ENCODE peak calls at places on chromosomes 16 and 17, in five cellular contexts. Q, U, M, F and V are unnamed samples.

GRCh38 chr16:58960034-58960433 is 225.9 kb upstream of the GOT2 start:
- DNase-seq in U (no peak), M (no peak), F (no peak), Q (no peak), V (no peak)

GRCh38 chr17:15886221-15886620 is 58.7 kb upstream of the ADORA2B start:
- DNase-seq in M (no peak), F (no peak), U (no peak), Q (no peak), V (no peak)

GRCh38 chr17:39604911-39605491 is 2.7 kb downstream of the NEUROD2 start:
- DNase-seq in Q (no peak), M (no peak), U (no peak), F (no peak), V (no peak)

GRCh38 chr16:46555981-46556380 is 65.2 kb downstream of the SHCBP1 start:
- DNase-seq in Q (no peak), F (no peak), U (no peak), M (no peak), V (no peak)

GRCh38 chr16:24203675-24204074 is 52.5 kb upstream of the CACNG3 start:
- DNase-seq in Q (no peak), U (no peak), M (no peak), F (no peak), V (no peak)

GRCh38 chr17:42937712-42938596 is 26.3 kb downstream of the AARSD1 start:
- DNase-seq in M (peak), U (peak), F (no peak), Q (no peak), V (no peak)

GRCh38 chr17:3754458-3755334 is 31.0 kb downstream of the HASPIN start:
- DNase-seq in U (no peak), M (no peak), Q (no peak), F (peak), V (no peak)

GRCh38 chr16:67803894-67804293 is 2.5 kb downstream of the RANBP10 start:
- DNase-seq in F (no peak), U (no peak), M (no peak), Q (no peak), V (no peak)

GRCh38 chr16:49462989-49463371 is 89.4 kb downstream of the C16orf78 start:
- DNase-seq in U (no peak), Q (no peak), M (no peak), F (no peak), V (no peak)

GRCh38 chr16:22370038-22370541 is 4.3 kb downstream of the CDR2 start:
- DNase-seq in F (no peak), M (peak), Q (peak), U (no peak), V (no peak)

GRCh38 chr17:57701121-57701520 is 44.0 kb downstream of the CCDC182 start:
- DNase-seq in U (no peak), M (no peak), Q (no peak), F (no peak), V (no peak)

GRCh38 chr17:39863244-39863917 is 731 bp downstream of the IKZF3 start:
- DNase-seq in Q (no peak), M (no peak), U (no peak), F (no peak), V (no peak)

GRCh38 chr17:45940826-45941225 is 46.5 kb downstream of the MAPT start:
- DNase-seq in U (no peak), M (no peak), F (no peak), Q (no peak), V (no peak)

GRCh38 chr16:77977336-77977735 is 45.0 kb upstream of the CLEC3A start:
- DNase-seq in M (no peak), U (no peak), Q (no peak), F (no peak), V (no peak)

GRCh38 chr16:66459878-66460277 is 32.8 kb downstream of the BEAN1 start:
- DNase-seq in Q (no peak), M (no peak), U (peak), F (no peak), V (no peak)

GRCh38 chr17:79218175-79218824 is 143.7 kb downstream of the ENGASE start:
- DNase-seq in F (no peak), U (no peak), M (no peak), Q (no peak), V (no peak)

GRCh38 chr16:53511403-53512280 is 8.6 kb upstream of the AKTIP start:
- DNase-seq in M (no peak), Q (no peak), U (no peak), F (no peak), V (no peak)

GRCh38 chr17:64546716-64547115 is 39.9 kb downstream of the CEP95 start:
- DNase-seq in F (no peak), Q (no peak), M (no peak), U (no peak), V (no peak)

GRCh38 chr17:8997994-8998628 is 23.2 kb upstream of the NTN1 start:
- DNase-seq in U (peak), M (peak), F (no peak), Q (no peak), V (no peak)

GRCh38 chr17:58320163-58320558 is 8.4 kb downstream of the TSPOAP1 start:
- DNase-seq in U (no peak), F (peak), M (no peak), Q (no peak), V (peak)

GRCh38 chr16:24736758-24737157 is 7.3 kb downstream of the TNRC6A start:
- DNase-seq in M (no peak), F (no peak), Q (no peak), U (no peak), V (no peak)

GRCh38 chr16:62068747-62069146 is 32.5 kb upstream of the CDH8 start:
- DNase-seq in F (no peak), M (no peak), Q (no peak), U (peak), V (no peak)

GRCh38 chr16:3748307-3748706 is 31.0 kb upstream of the TRAP1 start:
- DNase-seq in M (no peak), F (no peak), Q (no peak), U (no peak), V (no peak)

GRCh38 chr17:62859146-62859545 is 51.0 kb upstream of the MARCHF10 start:
- DNase-seq in U (no peak), M (peak), Q (no peak), F (no peak), V (no peak)

GRCh38 chr17:62134397-62134796 is 69.3 kb upstream of the MED13 start:
- DNase-seq in Q (no peak), U (no peak), F (no peak), M (peak), V (no peak)

GRCh38 chr16:54060599-54061355 is 225.8 kb downstream of the IRX3 start:
- DNase-seq in U (peak), M (no peak), F (no peak), Q (no peak), V (no peak)

GRCh38 chr17:39921323-39921722 is 2.9 kb upstream of the GSDMB start:
- DNase-seq in F (no peak), U (no peak), Q (no peak), M (no peak), V (no peak)

GRCh38 chr16:67883872-67884261 is 818 bp upstream of the NRN1L start:
- DNase-seq in F (no peak), M (peak), U (peak), Q (no peak), V (no peak)

GRCh38 chr16:3023415-3023668 is 400 bp downstream of the HCFC1R1 start:
- DNase-seq in F (peak), Q (no peak), M (peak), U (no peak), V (peak)

GRCh38 chr17:18141210-18141803 is 32.8 kb downstream of the MYO15A start:
- DNase-seq in U (peak), M (peak), F (no peak), Q (no peak), V (no peak)

GRCh38 chr17:378068-378467 is 25.5 kb upstream of the RPH3AL start:
- DNase-seq in M (no peak), Q (no peak), U (no peak), F (peak), V (no peak)

GRCh38 chr16:69848635-69849545 is 86.8 kb downstream of the WWP2 start:
- DNase-seq in F (no peak), U (no peak), M (peak), Q (peak), V (no peak)

GRCh38 chr17:48733632-48734327 is 5.2 kb upstream of the HOXB13 start:
- DNase-seq in M (no peak), U (no peak), F (no peak), Q (no peak), V (no peak)

GRCh38 chr16:48906076-48906475 is 296.1 kb upstream of the N4BP1 start:
- DNase-seq in F (no peak), Q (no peak), U (no peak), M (no peak), V (no peak)

GRCh38 chr17:40309031-40309937 is at the start of gene RARA:
- DNase-seq in Q (no peak), M (peak), U (peak), F (no peak), V (peak)

DNA sequence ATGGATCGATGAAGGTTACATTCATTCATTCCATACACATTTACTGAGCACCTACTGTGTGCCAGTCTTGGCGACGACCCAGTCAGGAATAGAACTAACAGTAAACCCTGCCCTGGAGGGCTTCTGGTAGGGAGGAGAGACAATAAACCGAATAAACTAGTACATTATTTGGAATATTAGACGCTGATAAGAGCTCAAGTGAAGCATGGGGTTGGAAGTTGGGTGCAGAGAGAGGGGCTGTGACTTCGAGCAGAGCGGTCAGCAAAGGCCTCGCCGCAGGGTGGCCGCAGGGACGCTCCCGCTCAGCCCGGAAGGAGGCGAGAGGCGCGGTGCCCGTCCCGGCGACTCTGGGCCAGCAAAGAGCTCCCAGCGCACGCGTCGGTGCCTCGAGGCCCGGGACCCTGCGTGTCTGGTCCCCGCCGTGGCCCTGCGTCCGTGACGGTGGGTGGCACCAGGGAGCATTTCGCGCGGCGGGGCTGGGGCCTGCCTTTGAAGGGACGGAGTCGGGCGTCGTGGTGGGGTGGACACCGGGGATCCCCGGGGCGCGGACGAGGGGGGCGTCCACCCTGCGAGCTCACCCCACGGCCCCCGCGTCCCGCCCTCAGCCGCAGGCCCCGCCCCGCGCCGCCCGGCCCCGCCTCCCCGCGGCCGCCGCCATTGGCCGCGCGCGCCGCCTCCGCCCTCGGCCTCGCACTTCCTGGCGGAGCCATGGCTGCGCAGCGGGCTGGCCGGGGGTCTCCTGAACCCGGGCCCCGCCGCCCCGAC is at the start of gene KLHL36:
- DNase-seq in Q (no peak), U (peak), F (no peak), M (peak), V (no peak)
- TF ChIP-seq CTCF in Q (no peak), U (no peak), F (no peak), M (no peak), V (peak)

GRCh38 chr17:14499976-14500375 is 199.1 kb downstream of the HS3ST3B1 start:
- DNase-seq in M (no peak), Q (no peak), F (no peak), U (no peak), V (no peak)
- TF ChIP-seq CTCF in M (no peak), Q (no peak), F (no peak), U (no peak), V (no peak)

DNA sequence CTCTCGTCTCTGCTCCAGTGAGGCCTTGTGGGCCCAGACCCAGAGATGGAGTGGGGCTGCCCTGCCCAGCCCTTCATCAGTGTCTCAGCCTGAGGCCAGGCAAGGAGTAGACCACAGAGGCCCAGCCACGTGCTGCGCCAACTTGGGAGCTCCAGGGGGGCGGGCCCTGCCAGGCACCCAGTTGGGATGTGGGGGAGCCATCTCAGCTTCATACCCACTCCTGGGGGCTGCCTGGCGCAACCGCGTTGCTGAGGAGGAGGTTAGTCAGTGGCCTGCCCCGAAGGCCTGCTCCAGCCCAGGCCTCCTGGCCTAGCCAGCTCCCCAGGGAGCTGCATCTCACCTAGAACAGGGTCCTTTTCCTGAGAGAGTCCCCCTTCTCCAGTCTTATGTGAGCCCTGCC is 11.8 kb downstream of the TPSG1 start:
- DNase-seq in F (no peak), U (no peak), M (no peak), Q (no peak), V (no peak)
- TF ChIP-seq CTCF in F (no peak), U (no peak), M (no peak), Q (no peak), V (no peak)

GRCh38 chr16:87877942-87878507 is 8.7 kb upstream of the SLC7A5 start:
- DNase-seq in M (no peak), Q (no peak), U (no peak), F (no peak), V (no peak)
- TF ChIP-seq CTCF in M (peak), Q (no peak), U (peak), F (no peak), V (peak)

DNA sequence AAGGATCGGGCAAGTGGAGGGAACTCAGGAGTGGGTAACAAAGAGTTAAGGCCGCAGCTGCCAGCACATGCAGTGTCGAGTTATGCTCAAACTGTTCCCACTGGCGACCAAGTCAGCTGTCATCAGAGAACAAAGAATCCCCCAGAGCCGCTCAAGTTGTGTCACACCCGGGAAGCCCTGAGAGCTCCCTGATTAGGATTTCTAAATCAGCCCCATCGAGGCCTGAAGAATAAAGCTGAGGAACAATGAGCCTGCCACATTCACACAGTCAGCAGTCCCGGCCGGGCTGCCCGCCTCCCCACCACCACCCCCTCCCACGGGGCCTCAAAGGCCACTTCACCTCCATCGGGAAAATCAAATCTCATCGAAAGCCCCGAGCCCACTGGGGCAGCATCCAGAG is 84.5 kb downstream of the SOX9 start:
- DNase-seq in M (no peak), F (no peak), Q (no peak), U (no peak), V (no peak)
- TF ChIP-seq CTCF in M (no peak), F (no peak), Q (no peak), U (no peak), V (no peak)

GRCh38 chr16:11254913-11255736 is 879 bp downstream of the SOCS1 start:
- DNase-seq in F (no peak), M (peak), U (peak), Q (no peak), V (no peak)
- TF ChIP-seq CTCF in F (no peak), M (no peak), U (no peak), Q (no peak), V (no peak)

DNA sequence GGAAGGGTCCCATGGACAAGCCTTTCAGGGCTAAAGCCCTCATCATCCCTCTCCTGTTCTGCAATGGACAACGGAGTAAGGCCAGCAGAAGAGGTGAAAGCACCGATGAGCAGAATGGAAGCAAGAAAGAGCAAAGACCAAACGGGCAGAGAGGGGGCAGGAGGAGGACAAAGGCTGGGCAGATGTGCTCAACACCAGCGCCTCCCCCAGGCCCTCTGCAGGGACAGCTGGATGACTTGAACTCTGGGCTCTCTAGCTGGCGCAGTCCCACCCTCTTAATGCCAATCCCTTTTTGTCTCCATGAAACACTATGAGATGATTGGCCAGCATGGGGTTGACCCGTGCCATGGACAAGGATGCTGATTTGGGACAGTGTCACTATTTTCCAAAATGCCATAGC is 22.0 kb downstream of the ACLY start:
- DNase-seq in M (no peak), U (no peak), F (no peak), Q (no peak), V (no peak)
- TF ChIP-seq CTCF in M (no peak), U (peak), F (no peak), Q (no peak), V (no peak)

DNA sequence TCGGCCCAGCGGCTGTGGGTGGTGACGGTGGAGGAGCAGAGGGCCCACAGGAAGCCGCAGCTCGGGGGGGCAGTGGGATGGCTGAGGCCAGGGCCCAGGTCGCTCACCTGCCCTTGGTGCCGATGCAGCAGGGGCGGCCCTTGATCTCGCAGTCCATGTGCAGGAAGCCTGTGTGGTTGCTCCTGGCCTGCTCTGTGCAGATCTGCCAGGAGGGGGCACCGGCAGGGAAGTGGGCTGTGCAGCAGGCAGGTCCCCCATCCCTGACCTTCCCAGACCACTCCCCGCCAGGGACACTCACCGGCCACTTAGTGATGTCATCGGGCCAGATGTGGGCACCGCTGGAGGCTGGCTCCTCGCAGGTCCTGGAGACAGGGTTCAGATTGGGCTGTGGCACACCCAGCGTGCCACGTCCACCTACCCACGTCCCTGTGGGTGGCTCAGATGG is 6.2 kb downstream of the AANAT start:
- DNase-seq in F (no peak), Q (no peak), M (no peak), U (peak), V (peak)
- TF ChIP-seq CTCF in F (no peak), Q (peak), M (peak), U (peak), V (peak)